ENCODE peak calls at places on chromosomes 5 and 9, in nine cellular contexts. A is stomach; B is fibroblast of lung; J is activated CD4-positive, alpha-beta T cell treated with anti-CD3 and anti-CD28 coated beads, Interleukin-2, amount 50 U/mL, for 1 hour; H is T-cell; C is H7; U is amniotic stem cell; F is cerebellum; L is GM04504. K is an unnamed sample.

GRCh38 chr5:141875795-141876627 is 2.2 kb downstream of the PCDH1 start:
- DNase-seq in A (peak), B (no peak), J (no peak), H (no peak), C (peak), U (no peak), F (peak), L (no peak), K (no peak)

GRCh38 chr5:68628082-68628796 is 412.7 kb downstream of the PIK3R1 start:
- DNase-seq in A (no peak), B (no peak), J (no peak), H (no peak), C (no peak), U (no peak), F (no peak), L (no peak), K (no peak)

GRCh38 chr5:31471916-31472315 is 60.0 kb downstream of the DROSHA start:
- DNase-seq in A (no peak), B (no peak), J (no peak), H (no peak), C (no peak), U (no peak), F (no peak), L (no peak), K (no peak)

GRCh38 chr5:154708845-154709244 is 46.3 kb upstream of the LARP1 start:
- DNase-seq in A (no peak), B (no peak), J (no peak), H (no peak), C (no peak), U (no peak), F (no peak), L (no peak), K (no peak)

GRCh38 chr5:169742773-169743296 is 105.8 kb downstream of the DOCK2 start:
- DNase-seq in A (no peak), B (peak), J (no peak), H (no peak), C (no peak), U (no peak), F (no peak), L (peak), K (peak)

GRCh38 chr5:160315968-160316367 is 3.6 kb upstream of the CCNJL start:
- DNase-seq in A (peak), B (peak), J (no peak), H (no peak), C (no peak), U (no peak), F (no peak), L (no peak), K (no peak)

GRCh38 chr9:98375138-98375726 is 119.8 kb upstream of the TBC1D2 start:
- DNase-seq in A (peak), B (peak), J (no peak), H (no peak), C (no peak), U (peak), F (no peak), L (peak), K (peak)

GRCh38 chr5:162488077-162488476 is 420.5 kb downstream of the GABRG2 start:
- DNase-seq in A (no peak), B (no peak), J (no peak), H (no peak), C (no peak), U (no peak), F (no peak), L (no peak), K (no peak)

GRCh38 chr5:174284873-174285272 is 239.4 kb downstream of the NSG2 start:
- DNase-seq in A (no peak), B (no peak), J (no peak), H (no peak), C (no peak), U (no peak), F (no peak), L (no peak), K (no peak)

GRCh38 chr5:143648696-143649095 is 163.3 kb upstream of the HMHB1 start:
- DNase-seq in A (no peak), B (no peak), J (no peak), H (no peak), C (no peak), U (no peak), F (no peak), L (no peak), K (no peak)

GRCh38 chr9:23926378-23926777 is 100.3 kb upstream of the ELAVL2 start:
- DNase-seq in A (no peak), B (no peak), J (no peak), H (no peak), C (no peak), U (no peak), F (no peak), L (no peak), K (no peak)

GRCh38 chr9:79115176-79115575 is 456.6 kb upstream of the TLE4 start:
- DNase-seq in A (no peak), B (no peak), J (no peak), H (no peak), C (no peak), U (no peak), F (no peak), L (no peak), K (no peak)

GRCh38 chr9:109742759-109743388 is 37.1 kb upstream of the PALM2AKAP2 start:
- DNase-seq in A (no peak), B (peak), J (no peak), H (no peak), C (no peak), U (no peak), F (no peak), L (peak), K (no peak)

GRCh38 chr5:146510528-146510927 is 5.5 kb downstream of the GPR151 start:
- DNase-seq in A (no peak), B (peak), J (no peak), H (no peak), C (no peak), U (no peak), F (no peak), L (no peak), K (no peak)

GRCh38 chr9:79651251-79651795 is 79.6 kb downstream of the TLE4 start:
- DNase-seq in A (no peak), B (peak), J (no peak), H (no peak), C (no peak), U (no peak), F (peak), L (no peak), K (no peak)

GRCh38 chr5:5369051-5369450 is 53.4 kb upstream of the ICE1 start:
- DNase-seq in A (no peak), B (no peak), J (no peak), H (no peak), C (no peak), U (no peak), F (no peak), L (no peak), K (no peak)

GRCh38 chr9:99824378-99825157 is 2.9 kb downstream of the NR4A3 start:
- DNase-seq in A (peak), B (peak), J (peak), H (peak), C (peak), U (peak), F (no peak), L (no peak), K (no peak)

GRCh38 chr5:16963821-16964220 is 27.7 kb upstream of the MYO10 start:
- DNase-seq in A (no peak), B (no peak), J (no peak), H (no peak), C (no peak), U (no peak), F (no peak), L (no peak), K (no peak)

GRCh38 chr9:83307051-83307724 is 231.0 kb downstream of the FRMD3 start:
- DNase-seq in A (no peak), B (no peak), J (no peak), H (no peak), C (no peak), U (no peak), F (no peak), L (no peak), K (no peak)

GRCh38 chr5:2353871-2354440 is 397.5 kb downstream of the IRX2 start:
- DNase-seq in A (no peak), B (no peak), J (no peak), H (no peak), C (no peak), U (no peak), F (no peak), L (no peak), K (no peak)

GRCh38 chr9:24502548-24502947 is 43.1 kb downstream of the IZUMO3 start:
- DNase-seq in A (no peak), B (no peak), J (no peak), H (no peak), C (no peak), U (no peak), F (no peak), L (no peak), K (no peak)

GRCh38 chr9:101514056-101514455 is 19.6 kb upstream of the RNF20 start:
- DNase-seq in A (no peak), B (peak), J (no peak), H (no peak), C (no peak), U (peak), F (no peak), L (no peak), K (peak)

GRCh38 chr9:17082343-17082742 is 52.5 kb upstream of the CNTLN start:
- DNase-seq in A (no peak), B (peak), J (no peak), H (no peak), C (peak), U (no peak), F (no peak), L (no peak), K (no peak)

GRCh38 chr5:55064523-55064922 is 37.9 kb upstream of the GZMA start:
- DNase-seq in A (no peak), B (no peak), J (no peak), H (no peak), C (no peak), U (no peak), F (no peak), L (no peak), K (no peak)

GRCh38 chr9:110278080-110278707 is 21.9 kb upstream of the TXN start:
- DNase-seq in A (no peak), B (peak), J (no peak), H (no peak), C (no peak), U (no peak), F (no peak), L (no peak), K (no peak)

GRCh38 chr5:137141779-137142178 is 357.3 kb downstream of the SPOCK1 start:
- DNase-seq in A (no peak), B (no peak), J (no peak), H (no peak), C (no peak), U (no peak), F (peak), L (peak), K (no peak)

GRCh38 chr5:123450641-123451421 is 27.6 kb upstream of the CEP120 start:
- DNase-seq in A (no peak), B (no peak), J (no peak), H (no peak), C (no peak), U (no peak), F (no peak), L (no peak), K (no peak)

GRCh38 chr5:31886206-31886605 is 247.3 kb downstream of the PDZD2 start:
- DNase-seq in A (peak), B (no peak), J (no peak), H (no peak), C (no peak), U (no peak), F (no peak), L (no peak), K (no peak)

GRCh38 chr5:144313147-144313726 is 142.6 kb downstream of the KCTD16 start:
- DNase-seq in A (no peak), B (no peak), J (no peak), H (no peak), C (no peak), U (no peak), F (no peak), L (no peak), K (no peak)

GRCh38 chr5:157177935-157178334 is 2.7 kb upstream of the ITK start:
- DNase-seq in A (no peak), B (no peak), J (no peak), H (no peak), C (no peak), U (no peak), F (no peak), L (no peak), K (no peak)

GRCh38 chr9:109730228-109730627 is 49.8 kb upstream of the PALM2AKAP2 start:
- DNase-seq in A (no peak), B (no peak), J (no peak), H (no peak), C (no peak), U (no peak), F (no peak), L (no peak), K (no peak)

GRCh38 chr5:172284275-172284971 is 859 bp upstream of the UBTD2 start:
- DNase-seq in A (no peak), B (peak), J (no peak), H (no peak), C (no peak), U (no peak), F (no peak), L (no peak), K (no peak)

GRCh38 chr5:91224969-91225368 is 158.1 kb downstream of the ARRDC3 start:
- DNase-seq in A (no peak), B (peak), J (no peak), H (no peak), C (no peak), U (no peak), F (no peak), L (no peak), K (no peak)

GRCh38 chr5:159549046-159549445 is 218.8 kb upstream of the IL12B start:
- DNase-seq in A (no peak), B (no peak), J (no peak), H (no peak), C (no peak), U (no peak), F (no peak), L (no peak), K (no peak)

GRCh38 chr9:131668439-131669233 is 71.2 kb downstream of the RAPGEF1 start:
- DNase-seq in A (peak), B (peak), J (peak), H (peak), C (peak), U (no peak), F (peak), L (peak), K (no peak)

GRCh38 chr9:14812806-14813205 is 90.3 kb upstream of the CER1 start:
- DNase-seq in A (no peak), B (peak), J (no peak), H (no peak), C (no peak), U (no peak), F (no peak), L (no peak), K (no peak)

GRCh38 chr5:43540746-43541145 is 16.1 kb downstream of the PAIP1 start:
- DNase-seq in A (no peak), B (no peak), J (no peak), H (no peak), C (no peak), U (no peak), F (no peak), L (no peak), K (no peak)

K was measured in BJ.